ENCODE peak calls at places on chromosomes 5 and 9, in seven cellular contexts. U, Q, N, J, E, P and W are unnamed samples.

GRCh38 chr5:87340716-87341115 is 72.0 kb downstream of the CCNH start:
- DNase-seq in P (no peak), U (no peak), J (no peak), N (no peak), E (no peak), Q (no peak), W (no peak)

GRCh38 chr9:86550411-86550810 is 196.2 kb upstream of the TUT7 start:
- DNase-seq in E (no peak), J (no peak), U (no peak), P (no peak), Q (no peak), N (no peak), W (no peak)

GRCh38 chr9:86714976-86715375 is 232.3 kb downstream of the GAS1 start:
- DNase-seq in U (no peak), N (no peak), Q (no peak), P (no peak), J (no peak), E (no peak), W (peak)

GRCh38 chr5:37979559-37979958 is 139.7 kb upstream of the GDNF start:
- DNase-seq in Q (no peak), N (no peak), U (no peak), J (no peak), E (no peak), P (no peak), W (no peak)

GRCh38 chr5:77444356-77444755 is 47.8 kb downstream of the WDR41 start:
- DNase-seq in P (no peak), U (no peak), N (no peak), J (no peak), E (no peak), Q (no peak), W (no peak)

GRCh38 chr5:23139338-23140171 is 286.4 kb upstream of the CDH12 start:
- DNase-seq in E (peak), U (peak), J (peak), P (no peak), N (no peak), Q (peak), W (no peak)

GRCh38 chr9:105694848-105695581 is 674 bp downstream of the TMEM38B start:
- DNase-seq in Q (peak), U (peak), N (peak), J (peak), P (no peak), E (peak), W (peak)

GRCh38 chr9:128927731-128928411 is 7.1 kb downstream of the PHYHD1 start:
- DNase-seq in U (peak), P (peak), E (peak), Q (peak), J (peak), N (peak), W (peak)

GRCh38 chr9:96087669-96088299 is 212.3 kb downstream of the ERCC6L2 start:
- DNase-seq in U (no peak), E (peak), Q (peak), P (no peak), N (peak), J (peak), W (no peak)

DNA sequence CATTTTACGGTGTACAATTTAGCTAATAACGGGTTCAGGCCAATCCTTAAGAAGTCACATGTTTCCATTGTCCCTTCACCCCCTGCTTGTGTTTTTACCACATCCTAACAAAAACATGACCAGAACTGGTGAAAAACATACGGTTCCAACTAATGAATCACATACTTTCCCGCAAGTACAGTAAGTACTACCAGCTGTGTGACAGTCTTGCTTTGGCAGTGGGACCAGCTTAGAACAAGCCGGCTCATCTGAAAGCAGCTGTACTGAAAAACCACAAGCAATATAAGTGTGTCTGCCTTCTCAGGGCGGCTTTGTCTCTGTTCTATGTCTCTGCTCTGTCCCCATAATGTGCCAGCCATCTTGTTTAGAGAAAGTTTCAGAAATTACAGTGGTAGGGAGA is 242.5 kb downstream of the BNC2 start:
- DNase-seq in U (no peak), P (no peak), E (no peak), N (no peak), Q (no peak), J (no peak), W (peak)
- H3K27ac ChIP-seq in U (no peak), P (no peak), E (no peak), N (no peak), Q (no peak), J (no peak), W (peak)

DNA sequence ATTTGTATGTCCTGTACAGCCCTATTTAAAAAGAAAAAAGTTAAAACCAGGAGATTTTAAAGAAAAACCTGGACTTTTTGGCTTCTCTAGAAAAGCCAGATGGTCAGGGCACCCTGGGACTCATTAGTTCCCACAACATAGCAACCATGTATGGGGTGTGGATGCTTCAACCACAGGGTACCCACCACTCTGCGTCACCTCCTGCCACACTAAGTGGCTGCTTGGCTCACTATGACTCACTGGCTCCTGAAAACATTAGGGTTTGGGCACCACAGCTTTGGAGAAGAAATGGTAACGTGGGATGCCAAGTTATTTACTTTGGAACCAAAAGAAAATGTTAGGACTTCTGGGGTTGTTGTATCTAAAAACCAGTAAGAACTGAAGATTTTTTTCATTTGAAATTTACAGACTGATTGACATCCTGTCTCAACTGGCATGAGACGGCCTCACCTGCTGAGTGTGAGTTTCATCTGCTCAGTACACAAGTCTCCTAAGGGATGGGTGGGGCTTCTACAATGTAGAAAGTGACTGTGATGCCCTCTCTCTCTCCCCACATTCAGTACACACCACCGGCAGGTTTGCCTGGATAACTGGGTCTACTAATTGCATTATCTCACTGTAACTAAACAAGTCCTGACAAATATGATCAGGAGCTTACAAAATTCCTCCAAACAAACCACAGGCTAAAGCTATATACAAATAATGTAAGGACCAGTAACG is 103.9 kb downstream of the ESM1 start:
- DNase-seq in J (no peak), Q (no peak), U (no peak), P (no peak), N (no peak), E (peak), W (no peak)
- H3K9ac ChIP-seq in J (no peak), Q (no peak), U (no peak), P (no peak), N (no peak), E (no peak), W (no peak)

GRCh38 chr5:52856564-52856963 is 68.8 kb downstream of the ITGA1 start:
- DNase-seq in P (no peak), N (no peak), U (no peak), E (no peak), J (no peak), Q (no peak), W (peak)
- H3K27ac ChIP-seq in P (no peak), N (no peak), U (no peak), E (no peak), J (no peak), Q (no peak), W (peak)

GRCh38 chr9:113511047-113511521 is 47.6 kb downstream of the RGS3 start:
- DNase-seq in E (no peak), J (no peak), N (no peak), U (no peak), P (no peak), Q (no peak), W (no peak)
- H3K9ac ChIP-seq in E (no peak), J (no peak), N (no peak), U (no peak), P (no peak), Q (no peak), W (no peak)

DNA sequence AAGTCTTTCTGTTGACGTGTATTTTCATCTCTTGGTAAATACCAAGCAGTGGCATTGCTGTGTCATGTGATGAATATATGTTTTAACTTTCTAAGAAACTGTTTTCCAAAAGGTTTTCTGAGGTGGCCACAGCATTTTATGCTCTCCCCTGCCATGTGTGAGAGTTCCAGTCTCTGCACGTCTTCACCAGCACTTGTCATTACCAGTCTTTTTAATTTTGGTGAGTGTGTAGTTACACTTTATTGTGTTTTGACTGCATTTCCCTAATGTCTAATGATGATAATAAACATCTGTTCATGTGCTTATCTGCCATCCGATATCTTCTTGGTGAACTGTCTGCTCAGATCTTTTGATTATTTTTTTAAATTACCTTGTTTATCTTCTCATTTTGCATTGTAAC is 27.4 kb upstream of the GADD45G start:
- DNase-seq in J (no peak), E (no peak), Q (no peak), P (no peak), U (no peak), N (no peak), W (no peak)
- H3K27ac ChIP-seq in J (no peak), E (no peak), Q (no peak), P (no peak), U (no peak), N (no peak), W (no peak)

GRCh38 chr9:114386361-114386885 is 1.4 kb downstream of the AKNA start:
- DNase-seq in P (no peak), E (no peak), N (no peak), Q (no peak), J (no peak), U (no peak), W (no peak)
- H3K9ac ChIP-seq in P (no peak), E (peak), N (no peak), Q (no peak), J (no peak), U (no peak), W (peak)

GRCh38 chr5:6581559-6582426 is 51.1 kb downstream of the NSUN2 start:
- DNase-seq in P (no peak), Q (no peak), E (no peak), J (no peak), N (no peak), U (no peak), W (peak)

GRCh38 chr5:6581090-6581489 is 51.8 kb downstream of the NSUN2 start:
- DNase-seq in N (no peak), E (no peak), Q (no peak), P (no peak), U (no peak), J (no peak), W (peak)

GRCh38 chr5:6583049-6583880 is 49.6 kb downstream of the NSUN2 start:
- DNase-seq in J (peak), U (peak), E (no peak), Q (peak), N (peak), P (no peak), W (no peak)

GRCh38 chr5:6584101-6584645 is 48.7 kb downstream of the NSUN2 start:
- DNase-seq in P (no peak), E (no peak), N (no peak), Q (no peak), U (no peak), J (no peak), W (no peak)

GRCh38 chr5:6582507-6583048 is 50.3 kb downstream of the NSUN2 start:
- DNase-seq in J (no peak), N (no peak), Q (no peak), U (no peak), E (no peak), P (no peak), W (no peak)
- H3K27ac ChIP-seq in J (no peak), N (no peak), Q (no peak), U (no peak), E (no peak), P (no peak), W (no peak)

GRCh38 chr5:40991168-40991980 is 79.8 kb downstream of the MROH2B start:
- DNase-seq in U (no peak), P (no peak), Q (no peak), E (peak), N (no peak), J (no peak), W (peak)
- H3K9ac ChIP-seq in U (no peak), P (no peak), Q (no peak), E (no peak), N (no peak), J (no peak), W (peak)

GRCh38 chr5:68544656-68545565 is 329.4 kb downstream of the PIK3R1 start:
- DNase-seq in P (no peak), Q (no peak), J (peak), N (no peak), U (no peak), E (peak), W (no peak)
- H3K27ac ChIP-seq in P (no peak), Q (no peak), J (no peak), N (peak), U (no peak), E (no peak), W (no peak)